ENCODE peak calls at places on chromosome 17, in five cellular contexts. W is GM06990, R is uterus, E is cardiac muscle cell, Z is HCT116. P is an unnamed sample. For H3K36me3, the result is how much of the 10 kb centered on the place peaks cover.

GRCh38 chr17:7914771-7915610 is 1.1 kb downstream of the RNF227 start:
- DNase-seq in W (no peak), R (peak), E (peak), Z (no peak), P (peak)

GRCh38 chr17:8031261-8031661 is 7.6 kb upstream of the ALOX15B start:
- DNase-seq in W (no peak), R (no peak), E (no peak), Z (no peak), P (no peak)

GRCh38 chr17:69473801-69474170 is 59.3 kb downstream of the MAP2K6 start:
- DNase-seq in W (no peak), R (no peak), E (no peak), Z (no peak), P (no peak)

GRCh38 chr17:56690441-56691291 is 97.2 kb downstream of the NOG start:
- DNase-seq in W (no peak), R (no peak), E (no peak), Z (no peak), P (no peak)

GRCh38 chr17:1588781-1589585 is 26.4 kb upstream of the PITPNA start:
- DNase-seq in W (no peak), R (no peak), E (no peak), Z (no peak), P (no peak)

GRCh38 chr17:3792481-3792880 is 8.5 kb downstream of the ITGAE start:
- DNase-seq in W (no peak), R (no peak), E (no peak), Z (no peak), P (no peak)

GRCh38 chr17:55437165-55437605 is 15.6 kb upstream of the MMD start:
- DNase-seq in W (peak), R (no peak), E (no peak), Z (no peak), P (no peak)

GRCh38 chr17:80224683-80225082 is 4.5 kb downstream of the SLC26A11 start:
- DNase-seq in W (no peak), R (no peak), E (no peak), Z (no peak), P (no peak)

DNA sequence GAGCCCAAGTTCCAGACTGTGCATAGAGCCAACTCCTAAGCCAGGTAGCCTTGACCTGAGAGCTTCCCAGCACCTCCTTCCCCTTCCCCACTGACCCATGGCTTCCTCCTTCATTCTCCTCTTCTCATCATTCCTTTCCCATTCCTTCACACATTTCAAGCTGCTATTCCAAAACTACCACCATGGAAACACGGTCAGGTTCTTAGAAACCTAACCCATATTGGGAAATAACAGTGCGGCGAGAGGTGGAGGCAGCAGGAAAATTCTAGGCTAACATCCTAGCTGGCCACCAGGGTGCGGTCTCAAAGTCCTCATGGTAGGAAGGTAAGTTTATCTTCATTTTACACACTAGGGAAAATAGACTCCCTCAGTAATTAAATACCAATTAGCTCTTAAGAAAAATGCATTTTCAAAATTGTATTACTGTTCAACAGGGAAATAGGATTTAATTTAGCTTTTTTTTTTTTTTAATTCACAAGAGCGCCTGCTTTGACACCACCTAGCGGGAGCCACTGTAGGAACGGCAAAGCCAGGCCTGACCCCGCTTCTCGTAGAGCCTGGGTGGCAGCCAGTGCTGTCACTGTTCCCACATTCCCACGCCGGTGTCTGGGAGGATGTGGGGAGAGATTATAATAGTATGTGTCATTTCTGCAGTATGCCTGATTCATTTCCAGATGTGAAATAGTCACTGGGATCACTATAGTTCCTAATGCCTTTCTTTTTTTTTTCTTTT is 14.0 kb upstream of the SPHK1 start:
- DNase-seq in W (no peak), R (peak), E (no peak), Z (no peak), P (peak)
- H3K4me3 ChIP-seq in W (no peak), R (no peak), E (no peak), Z (no peak), P (no peak)

GRCh38 chr17:39212841-39213480 is 12.8 kb downstream of the STAC2 start:
- DNase-seq in W (no peak), R (no peak), E (no peak), Z (no peak), P (no peak)

GRCh38 chr17:39210093-39210434 is 10.0 kb downstream of the RPL19 start:
- DNase-seq in W (no peak), R (no peak), E (no peak), Z (no peak), P (no peak)

GRCh38 chr17:39213852-39214251 is 11.9 kb downstream of the STAC2 start:
- DNase-seq in W (no peak), R (no peak), E (no peak), Z (peak), P (no peak)

GRCh38 chr17:39209317-39210092 is 9.4 kb downstream of the RPL19 start:
- DNase-seq in W (peak), R (peak), E (peak), Z (no peak), P (peak)

DNA sequence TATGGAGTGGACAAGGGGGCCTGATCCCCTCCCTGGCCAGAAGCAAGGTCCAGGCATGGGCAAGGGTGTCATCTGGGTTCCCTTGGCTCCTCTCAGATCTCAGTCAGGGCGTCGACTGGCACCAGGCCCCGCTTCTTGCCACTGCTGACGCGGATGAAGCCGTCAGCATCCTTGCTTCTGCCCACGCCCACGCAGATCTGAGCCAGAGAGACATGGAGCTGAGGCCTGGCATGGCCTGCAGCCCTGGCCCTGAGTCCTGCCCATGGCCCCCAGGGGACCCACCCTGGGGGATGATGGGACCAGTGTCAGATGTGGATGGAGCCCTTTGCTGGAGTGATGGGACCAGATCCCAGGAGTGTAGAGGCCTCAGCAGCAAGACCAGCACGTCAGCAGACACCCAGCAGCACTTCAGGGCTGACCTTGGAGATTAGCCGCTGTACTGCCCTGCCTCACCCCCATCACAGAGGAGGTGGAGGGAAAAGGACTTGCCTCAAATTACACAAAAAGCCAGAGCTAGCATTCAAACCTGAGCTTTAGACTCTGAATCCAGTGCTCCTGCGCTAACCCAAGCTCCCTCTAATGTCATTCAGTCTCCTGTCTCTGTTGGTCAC is 12.2 kb downstream of the RPL19 start:
- DNase-seq in W (no peak), R (no peak), E (no peak), Z (no peak), P (no peak)
- H3K36me3 ChIP-seq in W (under half), R (under half), E (under half), Z (under half), P (under half)

GRCh38 chr17:76586741-76587487 is 1.3 kb upstream of the ST6GALNAC2 start:
- DNase-seq in W (no peak), R (no peak), E (peak), Z (no peak), P (no peak)

GRCh38 chr17:76588182-76588581 is 2.5 kb upstream of the ST6GALNAC2 start:
- DNase-seq in W (no peak), R (peak), E (no peak), Z (no peak), P (no peak)

GRCh38 chr17:76584427-76585047 is 1.1 kb downstream of the ST6GALNAC2 start:
- DNase-seq in W (no peak), R (no peak), E (no peak), Z (no peak), P (no peak)

GRCh38 chr17:76585048-76585648 is 512 bp downstream of the ST6GALNAC2 start:
- DNase-seq in W (no peak), R (no peak), E (peak), Z (no peak), P (no peak)

GRCh38 chr17:76585649-76586593 is at the start of gene ST6GALNAC2:
- DNase-seq in W (no peak), R (peak), E (peak), Z (peak), P (no peak)
- TF ChIP-seq CTCF in W (peak), R (peak), E (peak), Z (no peak), P (peak)

GRCh38 chr17:21037117-21037803 is 5.6 kb downstream of the USP22 start:
- DNase-seq in W (no peak), R (no peak), E (no peak), Z (no peak), P (no peak)
- H3K4me3 ChIP-seq in W (no peak), R (no peak), E (no peak), Z (no peak), P (no peak)